ENCODE peak calls at places on chromosomes 13 and 19, in ten cellular contexts. G is RWPE2, P is foreskin fibroblast, S is AG10803, F is ascending aorta, O is pancreas, K is ovary, X is fibroblast of pulmonary artery, Q is prostate gland, R is IMR-90. E is an unnamed sample.

GRCh38 chr19:44925114-44925891 is 10.9 kb downstream of the APOC1 start:
- DNase-seq in R (peak; percentile 49), G (no peak), P (peak; percentile 91), Q (no peak), F (peak; percentile 69), S (peak; percentile 76), K (peak; percentile 88), O (no peak), X (peak; percentile 88), E (peak; percentile 95)

GRCh38 chr19:39265321-39265916 is 2.8 kb upstream of the IFNL2 start:
- DNase-seq in O (peak; percentile 51), P (no peak), S (no peak), Q (no peak), R (no peak), X (no peak), K (no peak), F (no peak), G (peak; percentile 63), E (no peak)

GRCh38 chr13:45870232-45870631 is 18.7 kb upstream of the SIAH3 start:
- DNase-seq in S (no peak), R (no peak), G (no peak), K (no peak), P (no peak), X (no peak), Q (no peak), O (no peak), F (no peak), E (no peak)

GRCh38 chr13:80037505-80037888 is 303.4 kb downstream of the SPRY2 start:
- DNase-seq in K (no peak), Q (no peak), O (no peak), S (peak; percentile 86), X (peak; percentile 83), F (no peak), P (peak; percentile 96), G (peak; percentile 42), R (peak; percentile 95), E (peak; percentile 73)

GRCh38 chr13:32824061-32824460 is 192.2 kb upstream of the KL start:
- DNase-seq in S (no peak), O (no peak), X (no peak), P (peak; percentile 7), R (no peak), G (no peak), Q (no peak), F (no peak), K (no peak), E (no peak)

GRCh38 chr13:90302113-90302512 is 1045.4 kb upstream of the MIR17HG start:
- DNase-seq in F (no peak), R (peak; percentile 10), O (no peak), P (peak; percentile 1), G (no peak), Q (no peak), K (no peak), X (peak; percentile 80), S (peak; percentile 68), E (peak; percentile 79)

GRCh38 chr13:93226623-93227279 is at the start of gene GPC6:
- DNase-seq in X (peak; percentile 97), O (no peak), R (peak; percentile 95), P (peak; percentile 95), F (no peak), S (peak; percentile 94), G (no peak), Q (peak; percentile 32), K (peak; percentile 70), E (peak; percentile 87)

GRCh38 chr19:11137542-11138384 is 17.8 kb downstream of the SPC24 start:
- DNase-seq in F (peak; percentile 25), S (peak; percentile 91), P (peak; percentile 98), Q (peak; percentile 53), O (peak; percentile 75), K (peak; percentile 90), R (peak; percentile 84), G (peak; percentile 87), X (peak; percentile 91), E (peak; percentile 93)

GRCh38 chr19:49114630-49115363 is 627 bp downstream of the LIN7B start:
- DNase-seq in R (peak; percentile 33), F (no peak), Q (peak; percentile 71), K (peak; percentile 60), X (peak; percentile 54), G (no peak), P (peak; percentile 79), O (peak; percentile 78), S (peak; percentile 58), E (peak; percentile 39)

GRCh38 chr19:1102407-1103106 is 1.2 kb upstream of the GPX4 start:
- DNase-seq in P (peak; percentile 99), O (no peak), X (peak; percentile 99), S (peak; percentile 100), R (peak; percentile 100), Q (peak; percentile 55), F (peak; percentile 65), G (peak; percentile 88), K (peak; percentile 83), E (peak; percentile 100)

GRCh38 chr13:21736926-21737325 is 66.1 kb downstream of the FGF9 start:
- DNase-seq in K (no peak), O (no peak), X (no peak), Q (no peak), P (no peak), G (no peak), F (no peak), S (no peak), R (no peak), E (no peak)

GRCh38 chr13:66849706-66850105 is 380.4 kb downstream of the PCDH9 start:
- DNase-seq in R (no peak), G (no peak), Q (no peak), O (no peak), P (no peak), F (no peak), K (no peak), X (no peak), S (no peak), E (no peak)

GRCh38 chr19:8050274-8051096 is 2.1 kb upstream of the CCL25 start:
- DNase-seq in R (peak; percentile 55), G (peak; percentile 81), S (peak; percentile 18), Q (peak; percentile 28), P (peak; percentile 87), K (peak; percentile 43), F (peak; percentile 83), X (peak; percentile 71), O (peak; percentile 85), E (peak; percentile 79)

GRCh38 chr13:70523622-70524021 is 415.4 kb upstream of the KLHL1 start:
- DNase-seq in O (no peak), R (no peak), G (no peak), S (no peak), Q (no peak), X (no peak), P (no peak), F (no peak), K (no peak), E (peak; percentile 1)

GRCh38 chr19:4987286-4987685 is 18.4 kb downstream of the KDM4B start:
- DNase-seq in S (peak; percentile 17), P (peak; percentile 24), F (no peak), K (no peak), Q (no peak), R (no peak), O (no peak), X (no peak), G (no peak), E (no peak)

GRCh38 chr19:6460099-6460884 is 700 bp upstream of the SLC25A23 start:
- DNase-seq in O (peak; percentile 97), F (peak; percentile 84), S (peak; percentile 98), Q (peak; percentile 97), R (peak; percentile 97), P (peak; percentile 99), K (peak; percentile 95), X (peak; percentile 98), G (peak; percentile 98), E (peak; percentile 98)

GRCh38 chr19:6459356-6460098 is at the start of gene SLC25A23:
- DNase-seq in X (peak; percentile 75), P (peak; percentile 87), Q (peak; percentile 54), F (no peak), K (peak; percentile 66), G (no peak), O (peak; percentile 85), R (peak; percentile 64), S (peak; percentile 69), E (peak; percentile 61)

GRCh38 chr19:6455924-6456323 is 3.7 kb downstream of the SLC25A23 start:
- DNase-seq in X (no peak), O (no peak), F (no peak), Q (no peak), K (no peak), R (no peak), S (no peak), P (no peak), G (no peak), E (no peak)

GRCh38 chr19:6457958-6458694 is 1.5 kb downstream of the SLC25A23 start:
- DNase-seq in K (no peak), X (peak; percentile 5), S (no peak), Q (no peak), G (no peak), R (no peak), P (no peak), F (no peak), O (no peak), E (no peak)

GRCh38 chr19:6458695-6459355 is 767 bp downstream of the SLC25A23 start:
- DNase-seq in P (no peak), X (no peak), S (no peak), O (no peak), Q (no peak), K (no peak), R (no peak), G (no peak), F (no peak), E (no peak)
- H3K4me3 ChIP-seq in P (peak overlapping the region; percentile 88), X (peak overlapping the region; percentile 70), S (peak overlapping the region; percentile 82), O (peak overlapping the region; percentile 63), Q (peak overlapping the region; percentile 74), K (peak overlapping the region; percentile 76), R (peak overlapping the region; percentile 58), G (peak overlapping the region; percentile 48), F (peak overlapping the region; percentile 72), E (peak overlapping the region; percentile 67)

GRCh38 chr13:58960909-58961308 is 1202.8 kb downstream of the DIAPH3 start:
- DNase-seq in Q (no peak), G (no peak), S (no peak), R (peak; percentile 2), O (no peak), K (no peak), F (no peak), P (no peak), X (peak; percentile 44), E (peak; percentile 51)
- TF ChIP-seq CTCF in Q (no peak), G (no peak), S (no peak), R (peak; percentile 20), O (no peak), K (no peak), F (no peak), P (no peak), X (peak; percentile 29), E (peak; percentile 11)

GRCh38 chr19:18122860-18123795 is 25.6 kb downstream of the MAST3 start:
- DNase-seq in F (no peak), R (no peak), O (no peak), Q (no peak), S (no peak), X (no peak), G (no peak), P (no peak), K (no peak), E (no peak)
- H3K4me3 ChIP-seq in F (no peak overlapping the region), R (no peak overlapping the region), O (no peak overlapping the region), Q (no peak overlapping the region), S (no peak overlapping the region), X (no peak overlapping the region), G (no peak overlapping the region), P (no peak overlapping the region), K (no peak overlapping the region), E (no peak overlapping the region)

DNA sequence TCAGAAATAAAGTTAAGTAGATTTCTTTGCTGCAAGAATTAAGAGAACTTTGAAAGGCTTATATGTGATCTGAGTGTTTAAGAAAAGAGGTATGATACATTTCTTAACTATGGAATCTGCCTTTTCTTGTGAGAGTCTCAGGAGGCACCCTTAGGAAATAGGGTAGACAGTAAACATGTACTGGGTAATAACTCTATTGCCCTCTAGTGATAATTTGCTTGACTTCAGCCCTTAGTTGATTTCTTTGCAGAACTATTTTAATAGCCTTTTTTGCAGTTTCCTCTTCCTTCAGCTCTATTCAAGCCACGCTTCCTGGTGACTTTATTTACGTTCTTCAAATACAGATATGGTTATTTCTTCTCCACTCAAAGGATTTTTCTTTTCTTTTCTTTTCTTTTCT is 37.0 kb upstream of the CCNA1 start:
- DNase-seq in F (no peak), X (peak; percentile 77), S (peak; percentile 84), K (no peak), O (no peak), R (peak; percentile 66), G (no peak), P (peak; percentile 72), Q (no peak), E (peak; percentile 81)
- TF ChIP-seq CTCF in F (peak; percentile 42), X (peak; percentile 65), S (peak; percentile 77), K (no peak), O (no peak), R (peak; percentile 71), G (peak; percentile 61), P (peak; percentile 34), Q (peak; percentile 19), E (peak; percentile 60)